ENCODE peak calls at places on chromosomes 5 and 9, in six cellular contexts. V, D, Q, N, Z and K are unnamed samples.

GRCh38 chr9:93088656-93089015 is 7.4 kb upstream of the CARD19 start:
- DNase-seq in Q (no peak), N (no peak), Z (no peak), D (peak), V (no peak), K (no peak)

GRCh38 chr9:99931155-99931840 is 24.8 kb downstream of the STX17 start:
- DNase-seq in N (no peak), Q (no peak), Z (no peak), D (no peak), V (no peak), K (no peak)

GRCh38 chr5:146219243-146219642 is 15.8 kb downstream of the RBM27 start:
- DNase-seq in Z (no peak), D (no peak), Q (no peak), N (no peak), V (no peak), K (no peak)

GRCh38 chr9:128072144-128073021 is 4.4 kb downstream of the SLC25A25 start:
- DNase-seq in D (peak), V (peak), Q (no peak), Z (peak), N (peak), K (peak)

GRCh38 chr5:125486634-125487033 is 740.2 kb upstream of the ZNF608 start:
- DNase-seq in N (no peak), V (no peak), Z (no peak), Q (no peak), D (no peak), K (no peak)

GRCh38 chr9:92754091-92754740 is 10.4 kb downstream of the BICD2 start:
- DNase-seq in N (no peak), Q (no peak), Z (no peak), D (no peak), V (no peak), K (no peak)

GRCh38 chr5:1855573-1855972 is 27.2 kb downstream of the IRX4 start:
- DNase-seq in D (no peak), V (no peak), N (no peak), Z (no peak), Q (no peak), K (no peak)

GRCh38 chr5:174292348-174292747 is 246.8 kb downstream of the NSG2 start:
- DNase-seq in V (no peak), N (no peak), D (no peak), Q (no peak), Z (no peak), K (no peak)

GRCh38 chr9:69945671-69946141 is 97.9 kb upstream of the MAMDC2 start:
- DNase-seq in N (no peak), Z (peak), Q (peak), V (no peak), D (no peak), K (no peak)

GRCh38 chr5:145965804-145966203 is 29.4 kb downstream of the SH3RF2 start:
- DNase-seq in Q (no peak), Z (no peak), D (no peak), N (no peak), V (no peak), K (no peak)

GRCh38 chr9:91734371-91734981 is 215.6 kb downstream of the ROR2 start:
- DNase-seq in N (peak), V (peak), Z (peak), Q (peak), D (peak), K (peak)

GRCh38 chr5:139451878-139452660 is 10.5 kb downstream of the ECSCR start:
- DNase-seq in Z (no peak), Q (no peak), D (peak), N (no peak), V (no peak), K (no peak)

GRCh38 chr9:4805519-4805918 is 12.8 kb downstream of the RCL1 start:
- DNase-seq in N (no peak), Z (no peak), V (no peak), D (no peak), Q (no peak), K (no peak)

GRCh38 chr5:10563940-10564837 is at the start of gene ANKRD33B:
- DNase-seq in Z (peak), Q (peak), N (peak), D (peak), V (peak), K (peak)